ENCODE peak calls at places on chromosomes 2 and 18, in six cellular contexts. J is right lobe of liver, W is esophagus squamous epithelium, U is HCT116, H is heart right ventricle, T is left ventricle myocardium inferior. K is an unnamed sample. For H3K27me3, the result is how much of the 10 kb centered on the place peaks cover.

GRCh38 chr2:168858146-168858545 is 32.1 kb downstream of the SPC25 start:
- DNase-seq in U (no peak), W (no peak), T (no peak), H (no peak), J (no peak), K (no peak)

GRCh38 chr2:152098798-152099654 is at the start of gene CACNB4:
- DNase-seq in H (peak), T (no peak), U (no peak), W (no peak), J (no peak), K (no peak)

GRCh38 chr18:66616523-66616983 is 12.7 kb upstream of the CDH19 start:
- DNase-seq in W (no peak), H (no peak), U (no peak), J (no peak), T (no peak), K (no peak)

GRCh38 chr2:37560863-37561614 is 110.4 kb downstream of the CDC42EP3 start:
- DNase-seq in U (no peak), H (no peak), W (no peak), T (no peak), J (no peak), K (no peak)

GRCh38 chr2:47950340-47951280 is 44.3 kb upstream of the FBXO11 start:
- DNase-seq in W (no peak), U (no peak), J (no peak), T (no peak), H (no peak), K (no peak)

GRCh38 chr2:238939074-238939473 is 91.2 kb downstream of the TWIST2 start:
- DNase-seq in H (peak), W (no peak), J (peak), U (no peak), T (peak), K (no peak)

GRCh38 chr18:10419420-10420103 is 34.9 kb upstream of the APCDD1 start:
- DNase-seq in H (no peak), J (no peak), W (no peak), T (no peak), U (no peak), K (no peak)

GRCh38 chr2:191612496-191612895 is 65.4 kb upstream of the NABP1 start:
- DNase-seq in H (no peak), J (no peak), U (no peak), T (no peak), W (no peak), K (peak)

GRCh38 chr2:164810843-164811242 is 30.8 kb downstream of the COBLL1 start:
- DNase-seq in H (no peak), J (no peak), W (no peak), T (no peak), U (no peak), K (no peak)

GRCh38 chr18:38940863-38941531 is 1375.4 kb upstream of the CELF4 start:
- DNase-seq in H (no peak), T (no peak), J (no peak), W (no peak), U (peak), K (peak)

GRCh38 chr18:77811510-77811909 is 561.9 kb downstream of the GALR1 start:
- DNase-seq in H (no peak), W (no peak), U (no peak), J (no peak), T (no peak), K (no peak)

GRCh38 chr2:74067221-74067747 is 80.4 kb downstream of the BOLA3 start:
- DNase-seq in J (no peak), U (no peak), H (no peak), W (no peak), T (no peak), K (no peak)

GRCh38 chr2:774436-774835 is 97.2 kb upstream of the TMEM18 start:
- DNase-seq in J (no peak), T (no peak), U (no peak), H (no peak), W (no peak), K (no peak)

GRCh38 chr2:142165790-142166189 is 35.0 kb upstream of the LRP1B start:
- DNase-seq in T (no peak), J (no peak), W (no peak), H (no peak), U (peak), K (peak)

GRCh38 chr2:30688956-30689401 is 118.3 kb downstream of the CAPN13 start:
- DNase-seq in H (peak), U (no peak), T (peak), W (no peak), J (no peak), K (no peak)

GRCh38 chr2:36886664-36887063 is 79.7 kb downstream of the STRN start:
- DNase-seq in J (no peak), W (no peak), H (no peak), U (no peak), T (no peak), K (no peak)

GRCh38 chr2:185291035-185291647 is 447.5 kb upstream of the FSIP2 start:
- DNase-seq in J (peak), H (no peak), U (peak), W (no peak), T (no peak), K (peak)

GRCh38 chr2:100561191-100561590 is 1.6 kb upstream of the PDCL3 start:
- DNase-seq in U (no peak), W (no peak), H (no peak), T (no peak), J (no peak), K (no peak)

GRCh38 chr18:9839806-9840205 is 46.0 kb upstream of the TXNDC2 start:
- DNase-seq in J (no peak), T (no peak), W (no peak), U (no peak), H (no peak), K (no peak)

GRCh38 chr2:172009823-172010222 is 10.1 kb downstream of the METAP1D start:
- DNase-seq in U (no peak), W (no peak), H (no peak), T (no peak), J (no peak), K (no peak)

GRCh38 chr2:62471816-62472215 is 34.2 kb downstream of the TMEM17 start:
- DNase-seq in J (no peak), W (no peak), U (no peak), T (peak), H (peak), K (no peak)

GRCh38 chr2:25894135-25894830 is 16.0 kb upstream of the ASXL2 start:
- DNase-seq in T (peak), H (peak), W (no peak), J (no peak), U (no peak), K (no peak)

GRCh38 chr2:65530547-65531320 is 98.3 kb upstream of the SPRED2 start:
- DNase-seq in T (no peak), W (no peak), J (no peak), H (no peak), U (no peak), K (no peak)

GRCh38 chr2:199744260-199744659 is 106.7 kb downstream of the FTCDNL1 start:
- DNase-seq in T (no peak), H (no peak), U (no peak), J (no peak), W (no peak), K (no peak)

GRCh38 chr2:127651987-127652550 is 6.1 kb downstream of the GPR17 start:
- DNase-seq in W (no peak), J (peak), H (peak), T (peak), U (no peak), K (no peak)

GRCh38 chr2:187408926-187409325 is 39.1 kb downstream of the CALCRL start:
- DNase-seq in J (no peak), H (no peak), T (no peak), W (no peak), U (no peak), K (no peak)

GRCh38 chr2:68811364-68811763 is 59.8 kb downstream of the BMP10 start:
- DNase-seq in H (peak), J (no peak), W (no peak), U (no peak), T (peak), K (no peak)

GRCh38 chr2:173058673-173059072 is 17.0 kb upstream of the MAP3K20 start:
- DNase-seq in W (no peak), U (no peak), J (no peak), H (no peak), T (no peak), K (no peak)

GRCh38 chr2:126886201-126886905 is 12.3 kb upstream of the TEX51 start:
- DNase-seq in H (peak), J (peak), U (peak), T (peak), W (no peak), K (no peak)

GRCh38 chr2:177326005-177326404 is 61.5 kb upstream of the NFE2L2 start:
- DNase-seq in W (no peak), H (no peak), U (no peak), T (no peak), J (no peak), K (no peak)

GRCh38 chr2:216379955-216380354 is 7.7 kb upstream of the MARCHF4 start:
- DNase-seq in H (no peak), J (no peak), U (no peak), T (no peak), W (no peak), K (no peak)

GRCh38 chr2:233846387-233847247 is 7.7 kb downstream of the HJURP start:
- DNase-seq in J (no peak), H (no peak), W (no peak), T (no peak), U (no peak), K (no peak)

GRCh38 chr18:47418746-47419145 is 167.3 kb upstream of the SKOR2 start:
- DNase-seq in U (no peak), W (no peak), T (no peak), H (no peak), J (no peak), K (no peak)

GRCh38 chr2:162926501-162926900 is 87.9 kb upstream of the KCNH7 start:
- DNase-seq in T (no peak), W (no peak), H (no peak), J (no peak), U (peak), K (peak)

GRCh38 chr18:76553715-76554603 is 58.9 kb upstream of the ZNF516 start:
- DNase-seq in H (no peak), T (no peak), W (no peak), J (no peak), U (no peak), K (no peak)

GRCh38 chr2:19865151-19865550 is 36.6 kb downstream of the TTC32 start:
- DNase-seq in J (no peak), H (no peak), U (no peak), W (no peak), T (no peak), K (no peak)

GRCh38 chr18:59604877-59605276 is 92.3 kb downstream of the CCBE1 start:
- DNase-seq in W (no peak), H (no peak), T (no peak), J (no peak), U (no peak), K (no peak)

GRCh38 chr2:112005391-112006075 is 49.5 kb upstream of the TMEM87B start:
- DNase-seq in J (no peak), U (no peak), H (no peak), T (no peak), W (no peak), K (no peak)

GRCh38 chr2:191844706-191845105 is 2.2 kb downstream of the CAVIN2 start:
- DNase-seq in T (no peak), H (no peak), U (no peak), J (no peak), W (no peak), K (no peak)

DNA sequence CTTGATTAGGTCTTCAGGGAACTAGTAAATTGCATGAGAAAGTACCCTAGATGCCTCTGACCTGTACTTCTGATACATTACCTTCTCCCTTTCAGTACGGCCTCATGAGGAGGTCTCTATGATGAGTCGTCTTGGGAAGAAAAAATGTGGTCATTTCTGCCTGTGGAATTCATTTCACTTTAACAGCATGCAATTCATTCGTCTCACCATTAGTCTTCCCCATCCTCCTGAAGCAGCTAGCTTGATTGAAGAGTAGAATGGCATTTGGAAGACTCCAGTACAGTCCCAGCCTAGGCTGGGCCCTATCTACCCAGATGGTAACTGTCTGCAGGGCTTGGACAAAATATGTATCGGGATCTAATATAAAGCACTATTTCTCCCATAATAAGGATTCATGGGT is 52.1 kb downstream of the TMX3 start:
- DNase-seq in H (no peak), W (no peak), T (no peak), J (no peak), U (no peak), K (peak)
- TF ChIP-seq CTCF in H (no peak), W (no peak), T (no peak), J (peak), U (no peak), K (no peak)

GRCh38 chr2:176110975-176111663 is 4.0 kb downstream of the HOXD11 start:
- DNase-seq in W (no peak), U (no peak), H (no peak), J (no peak), T (no peak), K (no peak)
- H3K27me3 ChIP-seq in W (under half), U (under half), H (half or more), J (half or more), T (half or more), K (under half)

GRCh38 chr2:35116151-35116550 is 1239.4 kb upstream of the CRIM1 start:
- DNase-seq in J (no peak), W (no peak), T (no peak), U (no peak), H (no peak), K (no peak)

DNA sequence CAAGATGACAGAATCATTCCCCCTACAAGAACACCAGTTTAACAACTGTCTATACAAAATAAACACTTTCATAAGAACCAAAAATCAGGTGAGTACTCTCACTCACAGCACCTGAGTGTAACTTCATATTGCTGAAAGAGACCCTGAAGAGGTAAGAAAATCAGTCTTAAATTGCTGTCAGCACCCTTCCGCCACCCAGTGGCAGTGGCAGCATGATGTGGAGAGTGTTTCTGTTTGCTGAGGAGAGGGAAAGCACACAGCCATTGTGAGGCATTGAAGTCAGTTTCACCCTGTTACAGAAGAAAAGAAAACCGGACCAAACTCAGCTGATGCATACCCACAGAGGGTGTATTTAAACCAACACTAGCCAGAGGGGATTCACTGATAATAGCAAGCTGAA is 1240.8 kb upstream of the CRIM1 start:
- DNase-seq in H (no peak), W (no peak), T (no peak), J (no peak), U (no peak), K (no peak)
- TF ChIP-seq CTCF in H (no peak), W (no peak), T (peak), J (no peak), U (no peak), K (peak)

DNA sequence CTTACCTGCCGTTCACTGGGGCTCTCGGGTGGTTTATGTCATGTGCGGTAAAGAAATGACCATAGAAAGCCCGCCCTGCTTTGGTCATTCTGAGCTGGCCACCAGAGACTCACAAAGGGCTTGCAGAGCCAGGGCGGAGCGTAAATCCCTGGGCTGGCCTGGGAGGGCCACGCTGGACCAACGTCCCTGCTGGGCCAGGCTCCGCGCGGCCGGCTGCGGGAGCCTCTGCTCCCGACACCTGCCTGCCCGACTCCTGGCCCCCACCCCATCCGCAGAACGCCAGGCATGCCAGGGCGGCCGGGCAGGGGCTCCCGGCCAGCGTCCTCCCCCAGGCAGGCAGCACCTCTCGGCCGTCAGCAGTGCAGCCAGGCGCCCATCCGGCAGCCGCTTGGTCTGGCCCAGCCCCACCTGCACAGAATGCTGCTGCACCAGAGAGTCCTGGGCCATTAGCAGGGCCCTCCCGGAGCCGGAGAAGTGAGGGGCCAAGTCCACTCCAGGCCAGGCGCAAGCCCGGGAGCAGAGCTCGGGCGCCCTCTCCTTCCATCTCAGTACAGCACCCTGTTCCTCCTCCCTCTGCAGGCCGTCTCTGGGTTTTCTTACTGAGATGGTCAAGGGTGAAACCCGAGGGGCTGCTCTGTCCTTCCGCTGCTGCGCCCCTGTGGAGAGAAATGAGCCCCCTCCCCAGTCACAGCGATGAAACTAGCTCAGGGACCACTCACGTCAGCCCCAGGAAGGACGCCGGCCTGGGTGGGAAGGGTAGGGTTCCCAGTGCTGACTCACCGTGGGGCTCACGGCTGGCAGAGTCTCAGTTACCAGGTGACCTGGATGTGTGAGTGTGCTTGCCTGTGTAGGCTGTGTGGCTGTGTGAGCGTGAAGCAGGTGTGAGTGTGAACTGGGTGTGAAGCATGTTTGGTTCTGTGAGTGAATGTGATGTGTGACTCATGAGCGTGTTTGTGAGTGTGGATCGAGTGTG is 83.3 kb downstream of the PTGR3 start:
- DNase-seq in W (no peak), U (no peak), J (no peak), T (no peak), H (no peak), K (no peak)
- H3K27me3 ChIP-seq in W (under half), U (under half), J (under half), T (under half), H (under half), K (under half)

K was measured in kidney epithelial cell.